ENCODE peak calls at places on chromosomes 4 and X, in seven cellular contexts. L, V, O, Y, R, D and N are unnamed samples.

GRCh38 chr4:14743172-14743571 is 259.1 kb upstream of the CPEB2 start:
- DNase-seq in L (no peak), V (no peak), O (no peak), Y (no peak), R (peak), D (no peak), N (no peak)

GRCh38 chr4:7799723-7800122 is 139.9 kb downstream of the AFAP1 start:
- DNase-seq in L (no peak), V (no peak), O (no peak), Y (no peak), R (no peak), D (no peak), N (no peak)

GRCh38 chr4:70892086-70892769 is 9.9 kb upstream of the MOB1B start:
- DNase-seq in L (no peak), V (no peak), O (no peak), Y (no peak), R (peak), D (no peak), N (no peak)

GRCh38 chrX:49172280-49172780 is 632 bp downstream of the PLP2 start:
- DNase-seq in L (no peak), V (no peak), O (peak), Y (peak), R (no peak), D (no peak), N (no peak)

GRCh38 chr4:87985097-87985886 is 9.8 kb downstream of the SPP1 start:
- DNase-seq in L (peak), V (no peak), O (peak), Y (peak), R (peak), D (no peak), N (peak)

GRCh38 chr4:113759696-113760093 is 1.8 kb downstream of the CAMK2D start:
- DNase-seq in L (no peak), V (no peak), O (peak), Y (peak), R (no peak), D (no peak), N (no peak)

GRCh38 chrX:44012484-44013096 is 39.4 kb upstream of the NDP start:
- DNase-seq in L (no peak), V (no peak), O (peak), Y (peak), R (peak), D (no peak), N (no peak)

GRCh38 chrX:140249122-140249521 is 255.7 kb downstream of the SOX3 start:
- DNase-seq in L (no peak), V (no peak), O (no peak), Y (no peak), R (no peak), D (no peak), N (no peak)

GRCh38 chrX:109934935-109935334 is 68.0 kb upstream of the TMEM164 start:
- DNase-seq in L (no peak), V (no peak), O (no peak), Y (peak), R (no peak), D (no peak), N (no peak)

GRCh38 chr4:102168580-102168979 is 176.7 kb downstream of the SLC39A8 start:
- DNase-seq in L (no peak), V (no peak), O (no peak), Y (no peak), R (no peak), D (no peak), N (no peak)

GRCh38 chrX:25754399-25754798 is 383.7 kb upstream of the MAGEB18 start:
- DNase-seq in L (no peak), V (no peak), O (no peak), Y (no peak), R (no peak), D (no peak), N (peak)

GRCh38 chr4:20474119-20474518 is 222.4 kb downstream of the SLIT2 start:
- DNase-seq in L (no peak), V (no peak), O (peak), Y (peak), R (peak), D (no peak), N (peak)

GRCh38 chrX:130393451-130394074 is 8.1 kb upstream of the GPR119 start:
- DNase-seq in L (peak), V (no peak), O (peak), Y (peak), R (peak), D (peak), N (peak)

GRCh38 chr4:152780267-152780811 is 585 bp downstream of the ARFIP1 start:
- DNase-seq in L (no peak), V (no peak), O (peak), Y (peak), R (peak), D (no peak), N (peak)

GRCh38 chr4:17111436-17111835 is 213.0 kb upstream of the LDB2 start:
- DNase-seq in L (no peak), V (no peak), O (no peak), Y (no peak), R (no peak), D (no peak), N (no peak)

GRCh38 chr4:146235654-146236570 is 21.6 kb downstream of the REELD1 start:
- DNase-seq in L (no peak), V (no peak), O (peak), Y (no peak), R (peak), D (no peak), N (no peak)

GRCh38 chr4:71441186-71442169 is 102.7 kb downstream of the SLC4A4 start:
- DNase-seq in L (no peak), V (no peak), O (no peak), Y (peak), R (peak), D (no peak), N (no peak)

GRCh38 chrX:421646-422325 is 35.1 kb upstream of the PPP2R3B start:
- DNase-seq in L (no peak), V (no peak), O (no peak), Y (no peak), R (no peak), D (no peak), N (no peak)

GRCh38 chr4:602559-602942 is 22.8 kb upstream of the PDE6B start:
- DNase-seq in L (peak), V (peak), O (no peak), Y (no peak), R (peak), D (peak), N (peak)

GRCh38 chr4:100095729-100096595 is 94.3 kb downstream of the DDIT4L start:
- DNase-seq in L (peak), V (peak), O (peak), Y (peak), R (peak), D (no peak), N (peak)

GRCh38 chr4:186881521-186882220 is 158.0 kb upstream of the FAT1 start:
- DNase-seq in L (no peak), V (no peak), O (peak), Y (peak), R (no peak), D (no peak), N (no peak)

GRCh38 chrX:103734125-103734760 is 23.5 kb downstream of the TMEM31 start:
- DNase-seq in L (no peak), V (no peak), O (no peak), Y (peak), R (peak), D (no peak), N (no peak)

GRCh38 chr4:7650606-7651400 is 216.1 kb upstream of the PSAPL1 start:
- DNase-seq in L (peak), V (peak), O (peak), Y (no peak), R (peak), D (no peak), N (peak)

GRCh38 chrX:118496763-118497079 is 1.1 kb downstream of the DOCK11 start:
- DNase-seq in L (no peak), V (no peak), O (no peak), Y (no peak), R (no peak), D (no peak), N (no peak)

GRCh38 chrX:45771114-45771513 is 570.4 kb upstream of the DIPK2B start:
- DNase-seq in L (no peak), V (no peak), O (peak), Y (peak), R (peak), D (no peak), N (no peak)

GRCh38 chrX:130669233-130669632 is 233.8 kb downstream of the ENOX2 start:
- DNase-seq in L (no peak), V (no peak), O (peak), Y (peak), R (no peak), D (no peak), N (no peak)

GRCh38 chr4:16916719-16917337 is 18.4 kb upstream of the LDB2 start:
- DNase-seq in L (peak), V (no peak), O (peak), Y (no peak), R (peak), D (peak), N (peak)

GRCh38 chrX:17596546-17597205 is 140.6 kb upstream of the SCML1 start:
- DNase-seq in L (no peak), V (no peak), O (no peak), Y (no peak), R (no peak), D (no peak), N (no peak)

GRCh38 chr4:8368998-8369397 is 71.5 kb downstream of the ACOX3 start:
- DNase-seq in L (no peak), V (no peak), O (no peak), Y (no peak), R (no peak), D (no peak), N (no peak)

GRCh38 chr4:183621875-183622274 is 37.1 kb downstream of the RWDD4 start:
- DNase-seq in L (no peak), V (no peak), O (no peak), Y (no peak), R (peak), D (no peak), N (no peak)

GRCh38 chrX:131778269-131779218 is 234.7 kb downstream of the OR13H1 start:
- DNase-seq in L (no peak), V (no peak), O (no peak), Y (peak), R (peak), D (no peak), N (peak)

GRCh38 chr4:106329027-106329618 is 12.8 kb downstream of the AIMP1 start:
- DNase-seq in L (no peak), V (no peak), O (peak), Y (peak), R (peak), D (no peak), N (peak)

GRCh38 chr4:22688236-22688635 is 4.5 kb upstream of the GBA3 start:
- DNase-seq in L (no peak), V (no peak), O (no peak), Y (no peak), R (peak), D (no peak), N (no peak)

GRCh38 chrX:134718329-134719317 is 60.4 kb upstream of the PLAC1 start:
- DNase-seq in L (no peak), V (no peak), O (peak), Y (peak), R (peak), D (no peak), N (peak)

GRCh38 chr4:71184195-71184781 is 154.5 kb upstream of the SLC4A4 start:
- DNase-seq in L (peak), V (peak), O (peak), Y (peak), R (peak), D (no peak), N (peak)

GRCh38 chr4:107736924-107737448 is 17.0 kb upstream of the PAPSS1 start:
- DNase-seq in L (peak), V (peak), O (peak), Y (peak), R (peak), D (no peak), N (peak)

GRCh38 chr4:55364691-55365346 is 18.8 kb downstream of the SRD5A3 start:
- DNase-seq in L (no peak), V (no peak), O (no peak), Y (no peak), R (no peak), D (no peak), N (peak)
- H3K9ac ChIP-seq in L (no peak), V (no peak), O (no peak), Y (no peak), R (no peak), D (no peak), N (no peak)

GRCh38 chrX:136822337-136823095 is 41.8 kb upstream of the ARHGEF6 start:
- DNase-seq in L (no peak), V (no peak), O (peak), Y (no peak), R (no peak), D (no peak), N (no peak)
- H2BK5ac ChIP-seq in L (no peak), V (no peak), O (no peak), Y (no peak), R (no peak), D (no peak), N (no peak)

GRCh38 chrX:123830309-123830708 is 29.5 kb upstream of the XIAP start:
- DNase-seq in L (no peak), V (no peak), O (no peak), Y (no peak), R (peak), D (no peak), N (no peak)
- H3K9ac ChIP-seq in L (no peak), V (no peak), O (no peak), Y (no peak), R (no peak), D (no peak), N (no peak)

GRCh38 chrX:154323537-154323936 is 27.9 kb downstream of the TKTL1 start:
- DNase-seq in L (no peak), V (no peak), O (no peak), Y (no peak), R (no peak), D (no peak), N (no peak)

GRCh38 chrX:154320406-154320805 is 24.8 kb downstream of the TKTL1 start:
- DNase-seq in L (no peak), V (no peak), O (no peak), Y (no peak), R (no peak), D (no peak), N (no peak)

GRCh38 chrX:154322890-154323289 is 27.3 kb downstream of the TKTL1 start:
- DNase-seq in L (no peak), V (no peak), O (no peak), Y (no peak), R (no peak), D (no peak), N (no peak)

GRCh38 chrX:154321152-154321551 is 25.6 kb downstream of the TKTL1 start:
- DNase-seq in L (no peak), V (no peak), O (no peak), Y (no peak), R (no peak), D (no peak), N (no peak)

GRCh38 chrX:154321624-154322023 is 26.0 kb downstream of the TKTL1 start:
- DNase-seq in L (no peak), V (no peak), O (no peak), Y (no peak), R (peak), D (no peak), N (no peak)
- H2BK5ac ChIP-seq in L (no peak), V (no peak), O (no peak), Y (no peak), R (no peak), D (no peak), N (no peak)